ENCODE peak calls at places on chromosomes 16 and 17, in five cellular contexts. B is K562, T is prostate gland, U is testis, J is WERI-Rb-1. A is an unnamed sample.

GRCh38 chr16:81537721-81538561 is 93.3 kb downstream of the CMIP start:
- DNase-seq in U (no peak), J (no peak), B (peak; percentile 47), T (no peak), A (no peak)

GRCh38 chr17:62925267-62925836 is 40.7 kb upstream of the TANC2 start:
- DNase-seq in J (no peak), B (no peak), U (no peak), T (no peak), A (no peak)

GRCh38 chr16:84550096-84550495 is 45.6 kb upstream of the MEAK7 start:
- DNase-seq in U (no peak), J (no peak), T (no peak), B (no peak), A (no peak)

GRCh38 chr17:45228121-45228941 is 6.6 kb downstream of the FMNL1 start:
- DNase-seq in J (no peak), B (no peak), T (no peak), U (no peak), A (no peak)

GRCh38 chr16:88479795-88480760 is 27.0 kb downstream of the ZFPM1 start:
- DNase-seq in T (no peak), J (no peak), U (peak; percentile 58), B (no peak), A (peak; percentile 49)

GRCh38 chr17:41632482-41633105 is 8.2 kb upstream of the KRT17 start:
- DNase-seq in T (no peak), U (no peak), J (no peak), B (no peak), A (no peak)

GRCh38 chr17:75459590-75460267 is 3.3 kb downstream of the TMEM94 start:
- DNase-seq in T (no peak), B (no peak), J (no peak), U (no peak), A (no peak)

GRCh38 chr17:35368086-35368824 is 5.2 kb downstream of the SLFN11 start:
- DNase-seq in B (no peak), U (no peak), J (no peak), T (no peak), A (no peak)

GRCh38 chr17:79133986-79134385 is 59.4 kb downstream of the ENGASE start:
- DNase-seq in U (no peak), J (no peak), B (no peak), T (no peak), A (no peak)

GRCh38 chr17:2212328-2212981 is 91.1 kb downstream of the SMG6 start:
- DNase-seq in J (no peak), U (peak; percentile 46), T (no peak), B (no peak), A (no peak)

GRCh38 chr16:47461598-47462266 is 601 bp downstream of the PHKB start:
- DNase-seq in U (no peak), B (peak; percentile 91), J (no peak), T (peak; percentile 27), A (peak; percentile 18)

GRCh38 chr17:39081851-39082250 is 69.6 kb downstream of the PLXDC1 start:
- DNase-seq in J (no peak), B (no peak), U (no peak), T (no peak), A (no peak)

GRCh38 chr16:62088731-62089410 is 52.6 kb upstream of the CDH8 start:
- DNase-seq in J (no peak), T (no peak), U (no peak), B (no peak), A (no peak)

GRCh38 chr17:78796134-78796900 is 14.2 kb upstream of the CYTH1 start:
- DNase-seq in T (peak; percentile 73), B (no peak), U (no peak), J (no peak), A (no peak)

GRCh38 chr17:77832180-77832560 is 126.3 kb upstream of the TNRC6C start:
- DNase-seq in U (no peak), B (no peak), T (no peak), J (no peak), A (no peak)

GRCh38 chr17:10135539-10136257 is 62.7 kb downstream of the GAS7 start:
- DNase-seq in J (no peak), B (no peak), U (peak; percentile 67), T (no peak), A (no peak)

GRCh38 chr17:13981881-13982280 is 87.4 kb upstream of the COX10 start:
- DNase-seq in J (no peak), B (no peak), T (no peak), U (no peak), A (no peak)

GRCh38 chr17:77544347-77544746 is 403.6 kb downstream of the SEC14L1 start:
- DNase-seq in U (no peak), J (no peak), T (no peak), B (no peak), A (no peak)

GRCh38 chr16:21656795-21657768 is 4.7 kb upstream of the IGSF6 start:
- DNase-seq in J (peak; percentile 38), B (peak; percentile 70), U (peak; percentile 36), T (no peak), A (peak; percentile 50)

GRCh38 chr17:21167303-21167702 is 40.5 kb downstream of the DHRS7B start:
- DNase-seq in B (no peak), J (no peak), T (no peak), U (no peak), A (no peak)

GRCh38 chr17:64507418-64507766 is 615 bp downstream of the CEP95 start:
- DNase-seq in B (peak; percentile 73), U (no peak), T (peak; percentile 15), J (peak; percentile 34), A (peak; percentile 30)

GRCh38 chr16:77993111-77993571 is 29.2 kb upstream of the CLEC3A start:
- DNase-seq in J (peak; percentile 26), B (no peak), U (no peak), T (no peak), A (no peak)

GRCh38 chr17:56185905-56186783 is 32.9 kb downstream of the ANKFN1 start:
- DNase-seq in B (no peak), U (no peak), J (no peak), T (no peak), A (no peak)

GRCh38 chr16:46857261-46857962 is 26.4 kb upstream of the C16orf87 start:
- DNase-seq in U (peak; percentile 23), J (peak; percentile 38), B (peak; percentile 23), T (peak; percentile 30), A (no peak)

GRCh38 chr17:77186141-77186604 is 45.4 kb downstream of the SEC14L1 start:
- DNase-seq in T (no peak), J (no peak), B (no peak), U (peak; percentile 79), A (no peak)

GRCh38 chr17:15945493-15946209 is 721 bp downstream of the ADORA2B start:
- DNase-seq in U (no peak), T (no peak), B (peak; percentile 34), J (no peak), A (peak; percentile 47)

GRCh38 chr17:18281815-18282214 is 21.4 kb downstream of the MIEF2 start:
- DNase-seq in T (no peak), B (no peak), J (no peak), U (no peak), A (no peak)

GRCh38 chr17:18280239-18280638 is 19.8 kb downstream of the MIEF2 start:
- DNase-seq in U (no peak), B (no peak), T (no peak), J (no peak), A (no peak)

GRCh38 chr17:18278867-18279266 is 18.4 kb downstream of the MIEF2 start:
- DNase-seq in B (no peak), T (no peak), J (no peak), U (no peak), A (no peak)

GRCh38 chr17:18277076-18277475 is 16.6 kb downstream of the MIEF2 start:
- DNase-seq in T (no peak), U (no peak), B (no peak), J (no peak), A (no peak)

GRCh38 chr17:18280766-18281165 is 20.3 kb downstream of the MIEF2 start:
- DNase-seq in J (no peak), T (no peak), B (no peak), U (no peak), A (no peak)
- H3K27ac ChIP-seq in J (no peak overlapping the region), T (no peak overlapping the region), B (no peak overlapping the region), U (no peak overlapping the region), A (no peak overlapping the region)

GRCh38 chr16:53949716-53950410 is 245.9 kb downstream of the FTO start:
- DNase-seq in U (no peak), J (no peak), T (no peak), B (no peak), A (no peak)
- H3K4me3 ChIP-seq in U (no peak overlapping the region), J (no peak overlapping the region), T (no peak overlapping the region), B (no peak overlapping the region), A (no peak overlapping the region)

GRCh38 chr16:3187798-3188674 is at the start of gene OR1F1:
- DNase-seq in U (no peak), B (peak; percentile 83), J (peak; percentile 57), T (no peak), A (peak; percentile 62)

GRCh38 chr16:3189869-3190268 is 1.9 kb downstream of the OR1F1 start:
- DNase-seq in U (no peak), T (no peak), J (no peak), B (no peak), A (no peak)

GRCh38 chr16:3186946-3187690 is 886 bp upstream of the OR1F1 start:
- DNase-seq in B (no peak), J (no peak), T (no peak), U (no peak), A (no peak)

GRCh38 chr16:3188925-3189825 is 1.2 kb downstream of the OR1F1 start:
- DNase-seq in T (no peak), J (peak; percentile 52), U (no peak), B (peak; percentile 85), A (no peak)

DNA sequence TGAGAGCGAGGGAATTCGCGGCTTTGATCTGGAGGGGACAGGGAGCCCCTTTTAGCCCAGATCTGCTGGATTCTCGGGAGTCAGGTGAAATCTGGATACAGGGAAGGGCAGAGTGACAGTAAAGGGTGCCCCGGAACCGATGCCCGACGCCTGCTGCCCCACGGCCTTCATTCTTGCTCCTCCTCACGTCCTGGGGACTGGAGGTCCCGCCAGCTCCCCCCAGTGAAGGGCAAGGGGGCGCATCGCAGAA is 596 bp downstream of the OR1F1 start:
- DNase-seq in J (no peak), T (no peak), B (no peak), U (no peak), A (no peak)
- H3K9me3 ChIP-seq in J (peaks cover 3% of the 10 kb centered on the region), T (no peaks in the 10 kb centered on the region), B (no peaks in the 10 kb centered on the region), U (no peaks in the 10 kb centered on the region), A (no peaks in the 10 kb centered on the region)

DNA sequence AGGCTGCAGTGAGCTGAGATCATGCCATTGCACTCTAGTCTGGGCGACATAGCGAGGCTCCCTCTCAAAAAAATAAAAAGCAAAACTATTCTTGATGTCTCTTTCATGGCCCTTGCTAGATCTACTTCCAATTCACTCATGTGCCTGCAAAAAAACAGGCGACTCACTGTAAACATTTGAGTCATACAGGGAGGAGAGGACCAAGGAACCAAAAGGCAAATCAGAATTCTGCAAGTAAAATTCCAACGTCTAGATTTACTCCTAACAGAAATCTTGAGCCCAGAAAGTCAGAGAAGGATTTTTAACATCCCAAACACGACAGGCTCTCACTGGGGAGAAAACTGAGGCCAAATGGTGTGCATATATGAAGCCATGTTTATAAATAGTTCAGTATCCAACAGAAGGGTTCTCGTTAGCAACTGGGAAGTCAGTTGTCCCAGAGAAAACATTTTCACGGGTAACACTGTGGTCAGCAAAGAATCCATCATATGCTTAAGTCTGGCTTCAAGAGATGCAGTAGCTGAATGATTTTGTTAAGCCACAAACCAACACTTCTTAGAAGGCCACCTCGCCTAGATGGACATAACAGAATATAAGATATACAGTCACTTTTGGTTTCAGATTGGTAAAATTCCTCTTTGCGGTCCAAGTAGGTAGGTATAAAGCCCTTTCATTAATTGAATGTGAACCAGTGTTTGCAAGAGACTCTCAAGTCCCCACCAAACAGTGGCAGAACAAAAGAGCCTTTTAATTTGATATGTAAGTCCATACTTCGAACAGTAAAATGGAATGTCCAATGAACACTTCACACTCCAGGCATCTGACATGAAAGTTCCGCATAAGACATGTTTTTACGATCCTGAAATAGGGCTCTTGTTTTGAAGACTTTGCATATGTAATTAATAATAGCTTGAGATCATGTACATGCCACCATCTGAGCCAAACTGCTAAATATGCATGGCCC is 39.9 kb downstream of the LITAF start:
- DNase-seq in T (no peak), J (no peak), U (no peak), B (no peak), A (no peak)
- H3K27ac ChIP-seq in T (no peak overlapping the region), J (no peak overlapping the region), U (no peak overlapping the region), B (no peak overlapping the region), A (no peak overlapping the region)

A was measured in naive thymus-derived CD4-positive, alpha-beta T cell.